ENCODE peak calls at places on chromosomes 13 and 19, in six cellular contexts. One of them, this sample, is unnamed.

GRCh38 chr19:13117176-13117771 is 734 bp upstream of the TRMT1 start:
- DNase-seq in T-helper 1 cell: no peak
- DNase-seq in heart right ventricle: no peak
- DNase-seq in stimulated activated CD4-positive, alpha-beta T cell treated with anti-CD3 and anti-CD28 coated beads, Interleukin-4, amount 100 ng/mL, for 1 hour: no peak
- DNase-seq in CD8-positive, alpha-beta T cell: no peak
- DNase-seq in PC-9: no peak
- DNase-seq in this sample: no peak

GRCh38 chr13:44013666-44014291 is 134.1 kb downstream of the LACC1 start:
- DNase-seq in T-helper 1 cell: no peak
- DNase-seq in heart right ventricle: peak; percentile 17
- DNase-seq in stimulated activated CD4-positive, alpha-beta T cell treated with anti-CD3 and anti-CD28 coated beads, Interleukin-4, amount 100 ng/mL, for 1 hour: no peak
- DNase-seq in CD8-positive, alpha-beta T cell: no peak
- DNase-seq in PC-9: no peak
- DNase-seq in this sample: peak; percentile 42

GRCh38 chr19:46052896-46053295 is 12.1 kb upstream of the IGFL4 start:
- DNase-seq in T-helper 1 cell: no peak
- DNase-seq in heart right ventricle: no peak
- DNase-seq in stimulated activated CD4-positive, alpha-beta T cell treated with anti-CD3 and anti-CD28 coated beads, Interleukin-4, amount 100 ng/mL, for 1 hour: no peak
- DNase-seq in CD8-positive, alpha-beta T cell: no peak
- DNase-seq in PC-9: no peak
- DNase-seq in this sample: no peak

GRCh38 chr13:105196052-105196451 is 1339.4 kb downstream of the EFNB2 start:
- DNase-seq in T-helper 1 cell: no peak
- DNase-seq in heart right ventricle: no peak
- DNase-seq in stimulated activated CD4-positive, alpha-beta T cell treated with anti-CD3 and anti-CD28 coated beads, Interleukin-4, amount 100 ng/mL, for 1 hour: no peak
- DNase-seq in CD8-positive, alpha-beta T cell: no peak
- DNase-seq in PC-9: peak; percentile 43
- DNase-seq in this sample: no peak

GRCh38 chr19:38264486-38265212 is at the start of gene SPINT2:
- DNase-seq in T-helper 1 cell: peak; percentile 42
- DNase-seq in heart right ventricle: no peak
- DNase-seq in stimulated activated CD4-positive, alpha-beta T cell treated with anti-CD3 and anti-CD28 coated beads, Interleukin-4, amount 100 ng/mL, for 1 hour: peak; percentile 51
- DNase-seq in CD8-positive, alpha-beta T cell: no peak
- DNase-seq in PC-9: no peak
- DNase-seq in this sample: no peak

GRCh38 chr19:17869114-17869608 is 2.6 kb upstream of the SLC5A5 start:
- DNase-seq in T-helper 1 cell: no peak
- DNase-seq in heart right ventricle: no peak
- DNase-seq in stimulated activated CD4-positive, alpha-beta T cell treated with anti-CD3 and anti-CD28 coated beads, Interleukin-4, amount 100 ng/mL, for 1 hour: no peak
- DNase-seq in CD8-positive, alpha-beta T cell: no peak
- DNase-seq in PC-9: no peak
- DNase-seq in this sample: no peak

GRCh38 chr13:53010374-53011105 is 18.1 kb upstream of the OLFM4 start:
- DNase-seq in T-helper 1 cell: no peak
- DNase-seq in heart right ventricle: no peak
- DNase-seq in stimulated activated CD4-positive, alpha-beta T cell treated with anti-CD3 and anti-CD28 coated beads, Interleukin-4, amount 100 ng/mL, for 1 hour: no peak
- DNase-seq in CD8-positive, alpha-beta T cell: no peak
- DNase-seq in PC-9: no peak
- DNase-seq in this sample: no peak

GRCh38 chr13:27273658-27274425 is 3.2 kb downstream of the RASL11A start:
- DNase-seq in T-helper 1 cell: no peak
- DNase-seq in heart right ventricle: peak; percentile 32
- DNase-seq in stimulated activated CD4-positive, alpha-beta T cell treated with anti-CD3 and anti-CD28 coated beads, Interleukin-4, amount 100 ng/mL, for 1 hour: no peak
- DNase-seq in CD8-positive, alpha-beta T cell: no peak
- DNase-seq in PC-9: no peak
- DNase-seq in this sample: no peak

GRCh38 chr13:69618838-69619237 is 488.8 kb upstream of the ATXN8OS start:
- DNase-seq in T-helper 1 cell: no peak
- DNase-seq in heart right ventricle: no peak
- DNase-seq in stimulated activated CD4-positive, alpha-beta T cell treated with anti-CD3 and anti-CD28 coated beads, Interleukin-4, amount 100 ng/mL, for 1 hour: no peak
- DNase-seq in CD8-positive, alpha-beta T cell: no peak
- DNase-seq in PC-9: no peak
- DNase-seq in this sample: no peak

GRCh38 chr19:5369962-5370367 is 29.4 kb upstream of the PTPRS start:
- DNase-seq in T-helper 1 cell: no peak
- DNase-seq in heart right ventricle: no peak
- DNase-seq in stimulated activated CD4-positive, alpha-beta T cell treated with anti-CD3 and anti-CD28 coated beads, Interleukin-4, amount 100 ng/mL, for 1 hour: peak; percentile 50
- DNase-seq in CD8-positive, alpha-beta T cell: peak; percentile 52
- DNase-seq in PC-9: peak; percentile 35
- DNase-seq in this sample: no peak

GRCh38 chr19:18418034-18418724 is 1.0 kb upstream of the SSBP4 start:
- DNase-seq in T-helper 1 cell: no peak
- DNase-seq in heart right ventricle: no peak
- DNase-seq in stimulated activated CD4-positive, alpha-beta T cell treated with anti-CD3 and anti-CD28 coated beads, Interleukin-4, amount 100 ng/mL, for 1 hour: peak; percentile 45
- DNase-seq in CD8-positive, alpha-beta T cell: no peak
- DNase-seq in PC-9: no peak
- DNase-seq in this sample: no peak

GRCh38 chr19:28299649-28300048 is 913.3 kb downstream of the UQCRFS1 start:
- DNase-seq in T-helper 1 cell: no peak
- DNase-seq in heart right ventricle: no peak
- DNase-seq in stimulated activated CD4-positive, alpha-beta T cell treated with anti-CD3 and anti-CD28 coated beads, Interleukin-4, amount 100 ng/mL, for 1 hour: no peak
- DNase-seq in CD8-positive, alpha-beta T cell: no peak
- DNase-seq in PC-9: no peak
- DNase-seq in this sample: no peak

GRCh38 chr19:751501-752341 is 809 bp downstream of the MISP start:
- DNase-seq in T-helper 1 cell: no peak
- DNase-seq in heart right ventricle: no peak
- DNase-seq in stimulated activated CD4-positive, alpha-beta T cell treated with anti-CD3 and anti-CD28 coated beads, Interleukin-4, amount 100 ng/mL, for 1 hour: no peak
- DNase-seq in CD8-positive, alpha-beta T cell: no peak
- DNase-seq in PC-9: peak; percentile 77
- DNase-seq in this sample: peak; percentile 51

GRCh38 chr19:35352177-35352447 is 4.4 kb downstream of the FFAR1 start:
- DNase-seq in T-helper 1 cell: no peak
- DNase-seq in heart right ventricle: no peak
- DNase-seq in stimulated activated CD4-positive, alpha-beta T cell treated with anti-CD3 and anti-CD28 coated beads, Interleukin-4, amount 100 ng/mL, for 1 hour: no peak
- DNase-seq in CD8-positive, alpha-beta T cell: no peak
- DNase-seq in PC-9: no peak
- DNase-seq in this sample: no peak

GRCh38 chr13:113562866-113563265 is 21.7 kb upstream of the TFDP1 start:
- DNase-seq in T-helper 1 cell: no peak
- DNase-seq in heart right ventricle: no peak
- DNase-seq in stimulated activated CD4-positive, alpha-beta T cell treated with anti-CD3 and anti-CD28 coated beads, Interleukin-4, amount 100 ng/mL, for 1 hour: no peak
- DNase-seq in CD8-positive, alpha-beta T cell: no peak
- DNase-seq in PC-9: no peak
- DNase-seq in this sample: no peak

GRCh38 chr13:31965361-31966066 is 66.1 kb upstream of the FRY start:
- DNase-seq in T-helper 1 cell: no peak
- DNase-seq in heart right ventricle: no peak
- DNase-seq in stimulated activated CD4-positive, alpha-beta T cell treated with anti-CD3 and anti-CD28 coated beads, Interleukin-4, amount 100 ng/mL, for 1 hour: no peak
- DNase-seq in CD8-positive, alpha-beta T cell: no peak
- DNase-seq in PC-9: no peak
- DNase-seq in this sample: no peak

GRCh38 chr19:42140125-42140754 is 8.0 kb upstream of the POU2F2 start:
- DNase-seq in T-helper 1 cell: no peak
- DNase-seq in heart right ventricle: peak; percentile 72
- DNase-seq in stimulated activated CD4-positive, alpha-beta T cell treated with anti-CD3 and anti-CD28 coated beads, Interleukin-4, amount 100 ng/mL, for 1 hour: no peak
- DNase-seq in CD8-positive, alpha-beta T cell: no peak
- DNase-seq in PC-9: peak; percentile 56
- DNase-seq in this sample: peak; percentile 38

This sample was measured in skeletal muscle cell.